ENCODE peak calls at places on chromosome 14, in nine cellular contexts. One of them, this sample, is unnamed.

GRCh38 chr14:35215110-35215872 is 76.9 kb upstream of the PSMA6 start:
- DNase-seq in pulmonary artery endothelial cell: peak; percentile 20
- DNase-seq in cardiac fibroblast: peak; percentile 84
- DNase-seq in progenitor cell of endocrine pancreas: no peak
- DNase-seq in mucosa of descending colon: peak; percentile 9
- DNase-seq in heart right ventricle: no peak
- DNase-seq in kidney tubule cell: peak; percentile 54
- DNase-seq in stimulated activated CD4-positive, alpha-beta T cell treated with anti-CD3 and anti-CD28 coated beads, Interleukin-4, amount 100 ng/mL, for 24 hours: no peak
- DNase-seq in left lobe of liver: no peak
- DNase-seq in this sample: no peak

GRCh38 chr14:85535916-85536834 is 6.2 kb downstream of the FLRT2 start:
- DNase-seq in kidney tubule cell: peak; percentile 46
- DNase-seq in cardiac fibroblast: peak; percentile 76
- DNase-seq in stimulated activated CD4-positive, alpha-beta T cell treated with anti-CD3 and anti-CD28 coated beads, Interleukin-4, amount 100 ng/mL, for 24 hours: no peak
- DNase-seq in heart right ventricle: no peak
- DNase-seq in mucosa of descending colon: peak; percentile 8
- DNase-seq in pulmonary artery endothelial cell: no peak
- DNase-seq in left lobe of liver: no peak
- DNase-seq in progenitor cell of endocrine pancreas: no peak
- DNase-seq in this sample: no peak

GRCh38 chr14:30333934-30334333 is 225.0 kb upstream of the G2E3 start:
- DNase-seq in mucosa of descending colon: no peak
- DNase-seq in progenitor cell of endocrine pancreas: no peak
- DNase-seq in kidney tubule cell: no peak
- DNase-seq in heart right ventricle: no peak
- DNase-seq in left lobe of liver: no peak
- DNase-seq in pulmonary artery endothelial cell: no peak
- DNase-seq in stimulated activated CD4-positive, alpha-beta T cell treated with anti-CD3 and anti-CD28 coated beads, Interleukin-4, amount 100 ng/mL, for 24 hours: no peak
- DNase-seq in cardiac fibroblast: peak; percentile 3
- DNase-seq in this sample: no peak

GRCh38 chr14:77848031-77848430 is 48.1 kb downstream of the ADCK1 start:
- DNase-seq in left lobe of liver: no peak
- DNase-seq in cardiac fibroblast: peak; percentile 27
- DNase-seq in kidney tubule cell: peak; percentile 66
- DNase-seq in pulmonary artery endothelial cell: no peak
- DNase-seq in stimulated activated CD4-positive, alpha-beta T cell treated with anti-CD3 and anti-CD28 coated beads, Interleukin-4, amount 100 ng/mL, for 24 hours: no peak
- DNase-seq in heart right ventricle: no peak
- DNase-seq in progenitor cell of endocrine pancreas: no peak
- DNase-seq in mucosa of descending colon: no peak
- DNase-seq in this sample: no peak

GRCh38 chr14:94961761-94962575 is 192.1 kb upstream of the GSC start:
- DNase-seq in kidney tubule cell: no peak
- DNase-seq in pulmonary artery endothelial cell: no peak
- DNase-seq in left lobe of liver: no peak
- DNase-seq in cardiac fibroblast: no peak
- DNase-seq in mucosa of descending colon: no peak
- DNase-seq in heart right ventricle: no peak
- DNase-seq in stimulated activated CD4-positive, alpha-beta T cell treated with anti-CD3 and anti-CD28 coated beads, Interleukin-4, amount 100 ng/mL, for 24 hours: no peak
- DNase-seq in progenitor cell of endocrine pancreas: no peak
- DNase-seq in this sample: no peak

GRCh38 chr14:50023671-50024490 is 92.5 kb downstream of the VCPKMT start:
- DNase-seq in left lobe of liver: no peak
- DNase-seq in cardiac fibroblast: peak; percentile 73
- DNase-seq in heart right ventricle: no peak
- DNase-seq in stimulated activated CD4-positive, alpha-beta T cell treated with anti-CD3 and anti-CD28 coated beads, Interleukin-4, amount 100 ng/mL, for 24 hours: no peak
- DNase-seq in progenitor cell of endocrine pancreas: no peak
- DNase-seq in kidney tubule cell: peak; percentile 88
- DNase-seq in mucosa of descending colon: no peak
- DNase-seq in pulmonary artery endothelial cell: no peak
- DNase-seq in this sample: no peak

GRCh38 chr14:64806202-64806861 is 73.4 kb downstream of the SPTB start:
- DNase-seq in progenitor cell of endocrine pancreas: no peak
- DNase-seq in left lobe of liver: no peak
- DNase-seq in mucosa of descending colon: no peak
- DNase-seq in heart right ventricle: no peak
- DNase-seq in stimulated activated CD4-positive, alpha-beta T cell treated with anti-CD3 and anti-CD28 coated beads, Interleukin-4, amount 100 ng/mL, for 24 hours: no peak
- DNase-seq in cardiac fibroblast: peak; percentile 77
- DNase-seq in pulmonary artery endothelial cell: no peak
- DNase-seq in kidney tubule cell: peak; percentile 93
- DNase-seq in this sample: no peak

GRCh38 chr14:61106627-61107147 is 125.6 kb downstream of the SLC38A6 start:
- DNase-seq in mucosa of descending colon: no peak
- DNase-seq in stimulated activated CD4-positive, alpha-beta T cell treated with anti-CD3 and anti-CD28 coated beads, Interleukin-4, amount 100 ng/mL, for 24 hours: no peak
- DNase-seq in kidney tubule cell: no peak
- DNase-seq in left lobe of liver: no peak
- DNase-seq in cardiac fibroblast: no peak
- DNase-seq in pulmonary artery endothelial cell: no peak
- DNase-seq in heart right ventricle: no peak
- DNase-seq in progenitor cell of endocrine pancreas: no peak
- DNase-seq in this sample: no peak

GRCh38 chr14:53542692-53543091 is 389.6 kb upstream of the DDHD1 start:
- DNase-seq in mucosa of descending colon: peak; percentile 8
- DNase-seq in cardiac fibroblast: peak; percentile 50
- DNase-seq in stimulated activated CD4-positive, alpha-beta T cell treated with anti-CD3 and anti-CD28 coated beads, Interleukin-4, amount 100 ng/mL, for 24 hours: no peak
- DNase-seq in kidney tubule cell: peak; percentile 83
- DNase-seq in heart right ventricle: no peak
- DNase-seq in left lobe of liver: no peak
- DNase-seq in pulmonary artery endothelial cell: peak; percentile 90
- DNase-seq in progenitor cell of endocrine pancreas: no peak
- DNase-seq in this sample: no peak

GRCh38 chr14:95431199-95432145 is 85.0 kb downstream of the SYNE3 start:
- DNase-seq in left lobe of liver: no peak
- DNase-seq in stimulated activated CD4-positive, alpha-beta T cell treated with anti-CD3 and anti-CD28 coated beads, Interleukin-4, amount 100 ng/mL, for 24 hours: peak; percentile 12
- DNase-seq in cardiac fibroblast: peak; percentile 60
- DNase-seq in kidney tubule cell: peak; percentile 36
- DNase-seq in mucosa of descending colon: peak; percentile 36
- DNase-seq in heart right ventricle: no peak
- DNase-seq in pulmonary artery endothelial cell: no peak
- DNase-seq in progenitor cell of endocrine pancreas: no peak
- DNase-seq in this sample: no peak

GRCh38 chr14:37597538-37598084 is 2.2 kb downstream of the TTC6 start:
- DNase-seq in cardiac fibroblast: no peak
- DNase-seq in left lobe of liver: no peak
- DNase-seq in heart right ventricle: no peak
- DNase-seq in kidney tubule cell: peak; percentile 63
- DNase-seq in mucosa of descending colon: peak; percentile 69
- DNase-seq in progenitor cell of endocrine pancreas: no peak
- DNase-seq in pulmonary artery endothelial cell: no peak
- DNase-seq in stimulated activated CD4-positive, alpha-beta T cell treated with anti-CD3 and anti-CD28 coated beads, Interleukin-4, amount 100 ng/mL, for 24 hours: no peak
- DNase-seq in this sample: no peak

GRCh38 chr14:104393898-104394605 is 185.5 kb upstream of the C14orf180 start:
- DNase-seq in pulmonary artery endothelial cell: peak; percentile 47
- DNase-seq in left lobe of liver: peak; percentile 39
- DNase-seq in cardiac fibroblast: no peak
- DNase-seq in heart right ventricle: peak; percentile 78
- DNase-seq in progenitor cell of endocrine pancreas: no peak
- DNase-seq in mucosa of descending colon: peak; percentile 20
- DNase-seq in stimulated activated CD4-positive, alpha-beta T cell treated with anti-CD3 and anti-CD28 coated beads, Interleukin-4, amount 100 ng/mL, for 24 hours: peak; percentile 52
- DNase-seq in kidney tubule cell: no peak
- DNase-seq in this sample: peak; percentile 34

GRCh38 chr14:37091651-37092050 is 80.8 kb downstream of the SLC25A21 start:
- DNase-seq in kidney tubule cell: no peak
- DNase-seq in cardiac fibroblast: no peak
- DNase-seq in stimulated activated CD4-positive, alpha-beta T cell treated with anti-CD3 and anti-CD28 coated beads, Interleukin-4, amount 100 ng/mL, for 24 hours: no peak
- DNase-seq in left lobe of liver: no peak
- DNase-seq in heart right ventricle: no peak
- DNase-seq in progenitor cell of endocrine pancreas: no peak
- DNase-seq in mucosa of descending colon: no peak
- DNase-seq in pulmonary artery endothelial cell: no peak
- DNase-seq in this sample: no peak

GRCh38 chr14:76456200-76456599 is 80.3 kb downstream of the ESRRB start:
- DNase-seq in mucosa of descending colon: peak; percentile 37
- DNase-seq in heart right ventricle: no peak
- DNase-seq in left lobe of liver: no peak
- DNase-seq in cardiac fibroblast: peak; percentile 8
- DNase-seq in progenitor cell of endocrine pancreas: peak; percentile 39
- DNase-seq in stimulated activated CD4-positive, alpha-beta T cell treated with anti-CD3 and anti-CD28 coated beads, Interleukin-4, amount 100 ng/mL, for 24 hours: peak; percentile 30
- DNase-seq in pulmonary artery endothelial cell: no peak
- DNase-seq in kidney tubule cell: peak; percentile 29
- DNase-seq in this sample: no peak

GRCh38 chr14:52607061-52607460 is 54.4 kb downstream of the GPR137C start:
- DNase-seq in kidney tubule cell: no peak
- DNase-seq in mucosa of descending colon: no peak
- DNase-seq in stimulated activated CD4-positive, alpha-beta T cell treated with anti-CD3 and anti-CD28 coated beads, Interleukin-4, amount 100 ng/mL, for 24 hours: no peak
- DNase-seq in heart right ventricle: no peak
- DNase-seq in progenitor cell of endocrine pancreas: no peak
- DNase-seq in cardiac fibroblast: no peak
- DNase-seq in pulmonary artery endothelial cell: no peak
- DNase-seq in left lobe of liver: no peak
- DNase-seq in this sample: no peak

GRCh38 chr14:94000986-94001385 is 3.9 kb downstream of the CCDC197 start:
- DNase-seq in pulmonary artery endothelial cell: no peak
- DNase-seq in cardiac fibroblast: no peak
- DNase-seq in progenitor cell of endocrine pancreas: no peak
- DNase-seq in kidney tubule cell: no peak
- DNase-seq in stimulated activated CD4-positive, alpha-beta T cell treated with anti-CD3 and anti-CD28 coated beads, Interleukin-4, amount 100 ng/mL, for 24 hours: no peak
- DNase-seq in heart right ventricle: no peak
- DNase-seq in left lobe of liver: no peak
- DNase-seq in mucosa of descending colon: no peak
- DNase-seq in this sample: no peak

GRCh38 chr14:104286086-104286485 is 147.7 kb downstream of the KIF26A start:
- DNase-seq in mucosa of descending colon: no peak
- DNase-seq in pulmonary artery endothelial cell: no peak
- DNase-seq in left lobe of liver: no peak
- DNase-seq in cardiac fibroblast: no peak
- DNase-seq in stimulated activated CD4-positive, alpha-beta T cell treated with anti-CD3 and anti-CD28 coated beads, Interleukin-4, amount 100 ng/mL, for 24 hours: no peak
- DNase-seq in heart right ventricle: no peak
- DNase-seq in progenitor cell of endocrine pancreas: no peak
- DNase-seq in kidney tubule cell: no peak
- DNase-seq in this sample: no peak

GRCh38 chr14:99447739-99448138 is 32.9 kb downstream of the SETD3 start:
- DNase-seq in stimulated activated CD4-positive, alpha-beta T cell treated with anti-CD3 and anti-CD28 coated beads, Interleukin-4, amount 100 ng/mL, for 24 hours: no peak
- DNase-seq in kidney tubule cell: no peak
- DNase-seq in progenitor cell of endocrine pancreas: no peak
- DNase-seq in left lobe of liver: no peak
- DNase-seq in mucosa of descending colon: no peak
- DNase-seq in pulmonary artery endothelial cell: no peak
- DNase-seq in cardiac fibroblast: no peak
- DNase-seq in heart right ventricle: no peak
- DNase-seq in this sample: no peak

GRCh38 chr14:69573841-69574265 is 818 bp downstream of the CCDC177 start:
- DNase-seq in pulmonary artery endothelial cell: no peak
- DNase-seq in mucosa of descending colon: no peak
- DNase-seq in heart right ventricle: no peak
- DNase-seq in kidney tubule cell: no peak
- DNase-seq in progenitor cell of endocrine pancreas: no peak
- DNase-seq in stimulated activated CD4-positive, alpha-beta T cell treated with anti-CD3 and anti-CD28 coated beads, Interleukin-4, amount 100 ng/mL, for 24 hours: no peak
- DNase-seq in left lobe of liver: no peak
- DNase-seq in cardiac fibroblast: no peak
- DNase-seq in this sample: peak; percentile 17

GRCh38 chr14:53180272-53181221 is 27.4 kb upstream of the DDHD1 start:
- DNase-seq in cardiac fibroblast: peak; percentile 41
- DNase-seq in progenitor cell of endocrine pancreas: no peak
- DNase-seq in left lobe of liver: no peak
- DNase-seq in stimulated activated CD4-positive, alpha-beta T cell treated with anti-CD3 and anti-CD28 coated beads, Interleukin-4, amount 100 ng/mL, for 24 hours: peak; percentile 59
- DNase-seq in mucosa of descending colon: peak; percentile 13
- DNase-seq in pulmonary artery endothelial cell: no peak
- DNase-seq in heart right ventricle: no peak
- DNase-seq in kidney tubule cell: peak; percentile 11
- DNase-seq in this sample: peak; percentile 38

GRCh38 chr14:100056964-100057817 is 8.0 kb upstream of the EVL start:
- DNase-seq in pulmonary artery endothelial cell: no peak
- DNase-seq in kidney tubule cell: no peak
- DNase-seq in heart right ventricle: no peak
- DNase-seq in mucosa of descending colon: no peak
- DNase-seq in left lobe of liver: no peak
- DNase-seq in progenitor cell of endocrine pancreas: no peak
- DNase-seq in cardiac fibroblast: peak; percentile 66
- DNase-seq in stimulated activated CD4-positive, alpha-beta T cell treated with anti-CD3 and anti-CD28 coated beads, Interleukin-4, amount 100 ng/mL, for 24 hours: no peak
- DNase-seq in this sample: no peak

GRCh38 chr14:89484445-89484844 is 67.4 kb upstream of the FOXN3 start:
- DNase-seq in mucosa of descending colon: no peak
- DNase-seq in cardiac fibroblast: no peak
- DNase-seq in left lobe of liver: no peak
- DNase-seq in progenitor cell of endocrine pancreas: no peak
- DNase-seq in stimulated activated CD4-positive, alpha-beta T cell treated with anti-CD3 and anti-CD28 coated beads, Interleukin-4, amount 100 ng/mL, for 24 hours: no peak
- DNase-seq in heart right ventricle: no peak
- DNase-seq in kidney tubule cell: no peak
- DNase-seq in pulmonary artery endothelial cell: no peak
- DNase-seq in this sample: no peak

GRCh38 chr14:93939304-93940229 is 12.4 kb downstream of the FAM181A start:
- DNase-seq in heart right ventricle: peak; percentile 82
- DNase-seq in kidney tubule cell: peak; percentile 79
- DNase-seq in left lobe of liver: peak; percentile 76
- DNase-seq in pulmonary artery endothelial cell: no peak
- DNase-seq in progenitor cell of endocrine pancreas: peak; percentile 91
- DNase-seq in cardiac fibroblast: peak; percentile 69
- DNase-seq in mucosa of descending colon: peak; percentile 89
- DNase-seq in stimulated activated CD4-positive, alpha-beta T cell treated with anti-CD3 and anti-CD28 coated beads, Interleukin-4, amount 100 ng/mL, for 24 hours: peak; percentile 93
- DNase-seq in this sample: peak; percentile 83

GRCh38 chr14:26794731-26795130 is 196.9 kb upstream of the NOVA1 start:
- DNase-seq in cardiac fibroblast: peak; percentile 76
- DNase-seq in mucosa of descending colon: no peak
- DNase-seq in heart right ventricle: no peak
- DNase-seq in pulmonary artery endothelial cell: no peak
- DNase-seq in progenitor cell of endocrine pancreas: no peak
- DNase-seq in left lobe of liver: no peak
- DNase-seq in stimulated activated CD4-positive, alpha-beta T cell treated with anti-CD3 and anti-CD28 coated beads, Interleukin-4, amount 100 ng/mL, for 24 hours: no peak
- DNase-seq in kidney tubule cell: peak; percentile 61
- DNase-seq in this sample: no peak

GRCh38 chr14:71290960-71291466 is 383.8 kb downstream of the PCNX1 start:
- DNase-seq in pulmonary artery endothelial cell: peak; percentile 47
- DNase-seq in left lobe of liver: no peak
- DNase-seq in cardiac fibroblast: peak; percentile 92
- DNase-seq in heart right ventricle: no peak
- DNase-seq in stimulated activated CD4-positive, alpha-beta T cell treated with anti-CD3 and anti-CD28 coated beads, Interleukin-4, amount 100 ng/mL, for 24 hours: peak; percentile 65
- DNase-seq in mucosa of descending colon: no peak
- DNase-seq in kidney tubule cell: peak; percentile 98
- DNase-seq in progenitor cell of endocrine pancreas: no peak
- DNase-seq in this sample: peak; percentile 35

GRCh38 chr14:61977217-61977616 is 215.0 kb downstream of the SNAPC1 start:
- DNase-seq in stimulated activated CD4-positive, alpha-beta T cell treated with anti-CD3 and anti-CD28 coated beads, Interleukin-4, amount 100 ng/mL, for 24 hours: no peak
- DNase-seq in kidney tubule cell: peak; percentile 82
- DNase-seq in pulmonary artery endothelial cell: no peak
- DNase-seq in progenitor cell of endocrine pancreas: no peak
- DNase-seq in left lobe of liver: no peak
- DNase-seq in mucosa of descending colon: no peak
- DNase-seq in heart right ventricle: no peak
- DNase-seq in cardiac fibroblast: peak; percentile 34
- DNase-seq in this sample: no peak

GRCh38 chr14:66360526-66360925 is 125.6 kb upstream of the CCDC196 start:
- DNase-seq in stimulated activated CD4-positive, alpha-beta T cell treated with anti-CD3 and anti-CD28 coated beads, Interleukin-4, amount 100 ng/mL, for 24 hours: no peak
- DNase-seq in progenitor cell of endocrine pancreas: no peak
- DNase-seq in cardiac fibroblast: no peak
- DNase-seq in heart right ventricle: no peak
- DNase-seq in kidney tubule cell: no peak
- DNase-seq in pulmonary artery endothelial cell: no peak
- DNase-seq in left lobe of liver: no peak
- DNase-seq in mucosa of descending colon: no peak
- DNase-seq in this sample: no peak

GRCh38 chr14:61628192-61628591 is 67.1 kb upstream of the HIF1A start:
- DNase-seq in stimulated activated CD4-positive, alpha-beta T cell treated with anti-CD3 and anti-CD28 coated beads, Interleukin-4, amount 100 ng/mL, for 24 hours: no peak
- DNase-seq in cardiac fibroblast: no peak
- DNase-seq in heart right ventricle: no peak
- DNase-seq in progenitor cell of endocrine pancreas: no peak
- DNase-seq in mucosa of descending colon: no peak
- DNase-seq in pulmonary artery endothelial cell: no peak
- DNase-seq in kidney tubule cell: no peak
- DNase-seq in left lobe of liver: no peak
- DNase-seq in this sample: no peak

GRCh38 chr14:92525318-92526095 is 11.9 kb downstream of the RIN3 start:
- DNase-seq in pulmonary artery endothelial cell: no peak
- DNase-seq in mucosa of descending colon: no peak
- DNase-seq in kidney tubule cell: no peak
- DNase-seq in heart right ventricle: no peak
- DNase-seq in cardiac fibroblast: no peak
- DNase-seq in stimulated activated CD4-positive, alpha-beta T cell treated with anti-CD3 and anti-CD28 coated beads, Interleukin-4, amount 100 ng/mL, for 24 hours: no peak
- DNase-seq in progenitor cell of endocrine pancreas: no peak
- DNase-seq in left lobe of liver: no peak
- DNase-seq in this sample: no peak

GRCh38 chr14:25055998-25056687 is 6.2 kb upstream of the STXBP6 start:
- DNase-seq in mucosa of descending colon: no peak
- DNase-seq in cardiac fibroblast: peak; percentile 23
- DNase-seq in stimulated activated CD4-positive, alpha-beta T cell treated with anti-CD3 and anti-CD28 coated beads, Interleukin-4, amount 100 ng/mL, for 24 hours: no peak
- DNase-seq in heart right ventricle: no peak
- DNase-seq in progenitor cell of endocrine pancreas: no peak
- DNase-seq in left lobe of liver: no peak
- DNase-seq in kidney tubule cell: no peak
- DNase-seq in pulmonary artery endothelial cell: no peak
- DNase-seq in this sample: no peak

GRCh38 chr14:104698688-104699425 is 9.4 kb downstream of the INF2 start:
- DNase-seq in mucosa of descending colon: no peak
- DNase-seq in cardiac fibroblast: no peak
- DNase-seq in left lobe of liver: peak; percentile 69
- DNase-seq in heart right ventricle: peak; percentile 77
- DNase-seq in kidney tubule cell: no peak
- DNase-seq in progenitor cell of endocrine pancreas: no peak
- DNase-seq in stimulated activated CD4-positive, alpha-beta T cell treated with anti-CD3 and anti-CD28 coated beads, Interleukin-4, amount 100 ng/mL, for 24 hours: no peak
- DNase-seq in pulmonary artery endothelial cell: no peak
- DNase-seq in this sample: no peak